ENCODE peak calls at places on chromosome 12, in five cellular contexts. One of them, this sample, is unnamed.
A peak's percentile ranks its signal among the peaks of the same experiment; 100 is the strongest.

GRCh38 chr12:121451931-121452330 is 52.0 kb downstream of the RNF34 start:
- ATAC-seq in aorta: no peak
- ATAC-seq in body of pancreas: no peak
- ATAC-seq in left lung: peak; percentile 34
- ATAC-seq in A549: no peak
- ATAC-seq in this sample: no peak

GRCh38 chr12:98983647-98984046 is 338.6 kb downstream of the APAF1 start:
- ATAC-seq in aorta: no peak
- ATAC-seq in body of pancreas: no peak
- ATAC-seq in left lung: no peak
- ATAC-seq in A549: no peak
- ATAC-seq in this sample: no peak

GRCh38 chr12:31317471-31318397 is 8.2 kb downstream of the SINHCAF start:
- ATAC-seq in aorta: no peak
- ATAC-seq in body of pancreas: no peak
- ATAC-seq in left lung: peak; percentile 53
- ATAC-seq in A549: peak; percentile 41
- ATAC-seq in this sample: no peak

GRCh38 chr12:59615392-59616165 is 19.8 kb downstream of the SLC16A7 start:
- ATAC-seq in aorta: no peak
- ATAC-seq in body of pancreas: peak; percentile 87
- ATAC-seq in left lung: peak; percentile 79
- ATAC-seq in A549: no peak
- ATAC-seq in this sample: no peak

GRCh38 chr12:120048258-120048657 is 59.2 kb downstream of the BICDL1 start:
- ATAC-seq in aorta: no peak
- ATAC-seq in body of pancreas: no peak
- ATAC-seq in left lung: no peak
- ATAC-seq in A549: no peak
- ATAC-seq in this sample: no peak

GRCh38 chr12:67667276-67668073 is 18.9 kb downstream of the DYRK2 start:
- ATAC-seq in aorta: peak; percentile 71
- ATAC-seq in body of pancreas: no peak
- ATAC-seq in left lung: peak; percentile 72
- ATAC-seq in A549: no peak
- ATAC-seq in this sample: peak; percentile 54

GRCh38 chr12:109154485-109155438 is 38.4 kb downstream of the ACACB start:
- ATAC-seq in aorta: peak; percentile 96
- ATAC-seq in body of pancreas: peak; percentile 97
- ATAC-seq in left lung: peak; percentile 99
- ATAC-seq in A549: peak; percentile 91
- ATAC-seq in this sample: peak; percentile 93

GRCh38 chr12:65324056-65324455 is 45.6 kb downstream of the MSRB3 start:
- ATAC-seq in aorta: no peak
- ATAC-seq in body of pancreas: no peak
- ATAC-seq in left lung: no peak
- ATAC-seq in A549: no peak
- ATAC-seq in this sample: no peak

GRCh38 chr12:49583361-49584094 is 15.6 kb upstream of the MCRS1 start:
- ATAC-seq in aorta: no peak
- ATAC-seq in body of pancreas: no peak
- ATAC-seq in left lung: no peak
- ATAC-seq in A549: no peak
- ATAC-seq in this sample: no peak

GRCh38 chr12:19273482-19274330 is 144.2 kb downstream of the PLEKHA5 start:
- ATAC-seq in aorta: peak; percentile 78
- ATAC-seq in body of pancreas: peak; percentile 59
- ATAC-seq in left lung: peak; percentile 77
- ATAC-seq in A549: peak; percentile 76
- ATAC-seq in this sample: peak; percentile 61

GRCh38 chr12:99137124-99137845 is 492.2 kb downstream of the APAF1 start:
- ATAC-seq in aorta: no peak
- ATAC-seq in body of pancreas: no peak
- ATAC-seq in left lung: no peak
- ATAC-seq in A549: no peak
- ATAC-seq in this sample: no peak

GRCh38 chr12:30188602-30189326 is 405.0 kb upstream of the TMTC1 start:
- ATAC-seq in aorta: no peak
- ATAC-seq in body of pancreas: no peak
- ATAC-seq in left lung: no peak
- ATAC-seq in A549: no peak
- ATAC-seq in this sample: no peak

GRCh38 chr12:80445083-80445482 is 1.0 kb downstream of the PTPRQ start:
- ATAC-seq in aorta: peak; percentile 64
- ATAC-seq in body of pancreas: peak; percentile 53
- ATAC-seq in left lung: peak; percentile 81
- ATAC-seq in A549: no peak
- ATAC-seq in this sample: peak; percentile 74

GRCh38 chr12:62301799-62302133 is 41.6 kb downstream of the USP15 start:
- ATAC-seq in aorta: no peak
- ATAC-seq in body of pancreas: no peak
- ATAC-seq in left lung: no peak
- ATAC-seq in A549: no peak
- ATAC-seq in this sample: no peak

GRCh38 chr12:131219173-131220006 is 265.7 kb downstream of the ADGRD1 start:
- ATAC-seq in aorta: no peak
- ATAC-seq in body of pancreas: no peak
- ATAC-seq in left lung: no peak
- ATAC-seq in A549: no peak
- ATAC-seq in this sample: no peak

GRCh38 chr12:1367331-1367730 is 227.1 kb downstream of the FBXL14 start:
- ATAC-seq in aorta: no peak
- ATAC-seq in body of pancreas: no peak
- ATAC-seq in left lung: no peak
- ATAC-seq in A549: no peak
- ATAC-seq in this sample: no peak
- H3K27ac ChIP-seq in aorta: no peak overlapping the region
- H3K27ac ChIP-seq in body of pancreas: no peak overlapping the region
- H3K27ac ChIP-seq in left lung: no peak overlapping the region
- H3K27ac ChIP-seq in A549: no peak overlapping the region
- H3K27ac ChIP-seq in this sample: no peak overlapping the region

DNA sequence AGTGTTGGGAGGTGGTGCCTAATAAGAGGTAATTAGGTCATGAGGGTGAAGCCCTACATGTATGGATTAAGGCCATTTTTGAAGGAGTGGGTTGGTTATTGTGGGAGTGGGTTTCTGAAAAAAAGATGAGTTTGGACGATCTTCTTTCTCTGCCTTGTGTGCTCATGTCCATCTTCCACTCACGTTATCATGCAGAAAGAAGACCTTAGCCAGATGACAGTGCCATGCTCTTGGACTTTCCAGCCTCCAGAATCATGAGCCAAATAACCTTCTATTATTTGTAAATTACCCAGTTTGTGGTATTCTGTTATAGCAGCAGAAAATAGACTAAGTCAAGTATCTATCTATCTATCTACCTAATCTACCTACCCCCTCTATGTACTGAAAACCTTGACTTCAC is 71.9 kb downstream of the SDR9C7 start:
- ATAC-seq in aorta: no peak
- ATAC-seq in body of pancreas: no peak
- ATAC-seq in left lung: no peak
- ATAC-seq in A549: no peak
- ATAC-seq in this sample: no peak
- H3K9me3 ChIP-seq in aorta: peaks cover 15% of the 10 kb centered on the region
- H3K9me3 ChIP-seq in body of pancreas: peaks cover 29% of the 10 kb centered on the region
- H3K9me3 ChIP-seq in left lung: peaks cover 7% of the 10 kb centered on the region
- H3K9me3 ChIP-seq in A549: peaks cover 50% of the 10 kb centered on the region
- H3K9me3 ChIP-seq in this sample: peaks cover 47% of the 10 kb centered on the region

DNA sequence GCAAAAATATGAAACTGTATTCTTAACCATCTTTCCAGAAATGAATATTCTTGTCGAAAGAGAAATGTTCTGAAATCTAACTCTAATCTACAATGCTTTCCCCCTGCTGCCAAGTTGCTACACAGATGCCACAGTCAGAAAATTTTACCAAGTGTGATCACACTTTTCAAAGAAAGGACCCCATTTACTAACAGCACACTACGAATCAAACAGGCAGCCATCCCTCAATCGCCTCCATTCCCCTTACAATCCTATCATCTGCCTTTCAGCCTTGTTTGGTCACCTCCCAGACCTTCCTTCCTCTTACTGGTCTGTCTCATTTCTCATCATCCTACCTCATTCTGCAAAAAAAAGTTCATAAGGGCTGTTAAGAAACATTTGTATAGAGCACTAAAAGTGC is 190.1 kb downstream of the MED13L start:
- ATAC-seq in aorta: no peak
- ATAC-seq in body of pancreas: no peak
- ATAC-seq in left lung: no peak
- ATAC-seq in A549: no peak
- ATAC-seq in this sample: no peak
- H3K27ac ChIP-seq in aorta: no peak overlapping the region
- H3K27ac ChIP-seq in body of pancreas: no peak overlapping the region
- H3K27ac ChIP-seq in left lung: no peak overlapping the region
- H3K27ac ChIP-seq in A549: no peak overlapping the region
- H3K27ac ChIP-seq in this sample: no peak overlapping the region

DNA sequence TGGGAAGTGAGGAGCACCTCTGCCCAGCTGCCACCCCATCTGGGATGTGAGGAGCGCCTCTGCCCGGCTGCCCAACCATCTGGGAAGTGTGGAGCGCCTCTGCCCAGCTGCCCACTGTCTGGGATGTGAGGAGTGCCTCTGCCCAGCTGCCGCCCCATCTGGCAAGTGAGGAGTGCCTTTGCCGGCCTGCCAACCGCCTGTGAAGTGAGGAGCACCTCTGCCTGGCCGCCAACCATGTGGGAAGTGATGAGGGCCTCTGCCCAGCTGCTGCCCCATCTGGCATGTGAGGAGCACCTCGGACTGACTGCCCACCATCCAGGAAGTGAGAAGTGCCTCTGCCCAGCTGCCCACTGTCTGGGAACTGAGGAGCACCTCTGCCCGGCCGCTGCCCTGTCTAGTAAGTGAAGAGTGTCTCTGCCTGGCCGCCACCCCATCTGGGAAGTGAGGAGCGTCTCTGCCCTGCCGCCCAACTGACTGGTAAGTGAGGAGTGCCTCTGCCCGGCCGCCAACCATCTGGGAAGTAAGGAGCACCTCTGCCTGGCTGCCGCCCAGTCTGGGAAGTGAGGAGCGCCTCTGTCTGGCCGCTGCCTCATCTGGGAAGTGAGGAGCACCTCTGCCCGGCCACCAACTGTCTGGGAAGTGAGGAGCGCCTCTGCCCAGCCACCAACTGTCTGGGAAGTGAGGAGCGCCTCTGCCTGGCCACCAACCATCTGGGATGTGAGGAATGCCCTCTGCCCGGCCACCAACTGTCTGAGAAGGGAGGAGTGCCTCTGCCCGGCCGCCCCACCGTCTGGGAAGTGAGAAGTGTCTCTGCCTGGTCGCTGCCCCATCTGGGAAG is 22.6 kb downstream of the FAR2 start:
- ATAC-seq in aorta: no peak
- ATAC-seq in body of pancreas: no peak
- ATAC-seq in left lung: no peak
- ATAC-seq in A549: no peak
- ATAC-seq in this sample: no peak
- H3K9me3 ChIP-seq in aorta: no peaks in the 10 kb centered on the region
- H3K9me3 ChIP-seq in body of pancreas: no peaks in the 10 kb centered on the region
- H3K9me3 ChIP-seq in left lung: no peaks in the 10 kb centered on the region
- H3K9me3 ChIP-seq in A549: no peaks in the 10 kb centered on the region
- H3K9me3 ChIP-seq in this sample: no peaks in the 10 kb centered on the region

DNA sequence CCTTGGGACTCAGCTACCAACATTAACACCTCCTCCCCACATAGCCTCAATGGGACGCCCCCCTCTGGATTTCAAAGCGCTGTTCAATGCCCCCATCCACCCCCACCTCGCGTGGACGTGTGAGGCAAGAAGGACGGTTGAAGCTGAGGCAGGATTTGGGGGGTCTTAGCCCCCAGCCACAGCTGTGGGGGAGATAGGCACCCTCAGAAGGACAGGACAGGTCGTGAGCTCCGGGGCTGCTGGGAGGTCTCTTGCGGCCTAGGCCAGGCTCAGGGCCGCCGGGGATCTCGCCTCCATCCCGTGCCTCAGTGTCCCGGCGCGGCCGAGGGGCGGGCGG is 8.3 kb upstream of the SP7 start:
- ATAC-seq in aorta: no peak
- ATAC-seq in body of pancreas: no peak
- ATAC-seq in left lung: no peak
- ATAC-seq in A549: peak; percentile 52
- ATAC-seq in this sample: no peak
- H3K27ac ChIP-seq in aorta: no peak overlapping the region
- H3K27ac ChIP-seq in body of pancreas: no peak overlapping the region
- H3K27ac ChIP-seq in left lung: peak overlapping the region; percentile 70
- H3K27ac ChIP-seq in A549: peak overlapping the region; percentile 93
- H3K27ac ChIP-seq in this sample: peak overlapping the region; percentile 87

DNA sequence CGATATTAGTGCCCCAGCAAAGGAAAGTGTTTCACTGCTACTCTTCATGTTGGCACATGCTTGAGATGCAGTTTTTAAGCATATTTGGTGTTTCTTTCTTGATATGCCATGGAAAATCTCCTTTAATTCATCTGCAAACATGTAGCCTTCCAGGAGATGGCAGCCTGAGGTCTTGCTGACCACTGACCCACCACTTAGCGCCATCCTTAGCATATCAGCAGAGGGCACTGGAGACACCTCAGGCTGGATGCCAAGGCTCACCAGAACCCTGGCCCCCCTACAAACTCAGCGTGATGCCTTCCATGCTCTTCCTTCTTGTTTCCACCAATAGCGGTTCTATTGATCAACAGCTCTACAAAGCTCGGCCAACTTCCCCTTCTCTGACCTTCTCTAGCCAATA is 209.9 kb downstream of the SLC15A4 start:
- ATAC-seq in aorta: no peak
- ATAC-seq in body of pancreas: no peak
- ATAC-seq in left lung: no peak
- ATAC-seq in A549: no peak
- ATAC-seq in this sample: no peak
- H3K9me3 ChIP-seq in aorta: no peaks in the 10 kb centered on the region
- H3K9me3 ChIP-seq in body of pancreas: no peaks in the 10 kb centered on the region
- H3K9me3 ChIP-seq in left lung: no peaks in the 10 kb centered on the region
- H3K9me3 ChIP-seq in A549: no peaks in the 10 kb centered on the region
- H3K9me3 ChIP-seq in this sample: no peaks in the 10 kb centered on the region

DNA sequence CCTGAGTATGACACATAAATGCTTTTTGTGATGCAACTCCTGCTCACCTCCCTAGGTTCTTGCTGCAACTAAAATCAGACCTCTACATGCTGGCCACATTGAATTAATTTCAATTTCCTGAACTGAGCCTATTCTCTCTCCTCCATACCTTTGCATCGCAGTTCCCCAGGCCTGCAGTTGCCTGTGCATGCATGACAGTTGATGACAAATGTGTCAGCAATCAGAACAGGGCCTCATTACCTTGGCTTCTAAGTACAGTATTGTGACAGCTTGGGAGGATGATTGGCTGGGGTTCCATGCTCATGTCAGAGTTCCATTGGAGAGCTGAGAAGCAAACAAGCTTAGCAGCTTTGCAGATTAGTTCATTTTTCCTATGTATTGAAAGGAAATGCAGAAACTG is 3.9 kb upstream of the TM7SF3 start:
- ATAC-seq in aorta: no peak
- ATAC-seq in body of pancreas: no peak
- ATAC-seq in left lung: no peak
- ATAC-seq in A549: no peak
- ATAC-seq in this sample: no peak
- H3K27ac ChIP-seq in aorta: no peak overlapping the region
- H3K27ac ChIP-seq in body of pancreas: no peak overlapping the region
- H3K27ac ChIP-seq in left lung: no peak overlapping the region
- H3K27ac ChIP-seq in A549: no peak overlapping the region
- H3K27ac ChIP-seq in this sample: no peak overlapping the region